ENCODE peak calls at places on chromosomes 7 and 10, in seven cellular contexts. N is IMR-90, Y is neuronal stem cell, K is mesendoderm, Z is H9, E is H1, F is mesenchymal stem cell. T is an unnamed sample.

GRCh38 chr7:41035788-41036187 is 667.1 kb downstream of the INHBA start:
- DNase-seq in N (no peak), Y (no peak), K (peak; percentile 83), Z (no peak), E (no peak), F (no peak), T (no peak)

GRCh38 chr7:148963583-148964509 is 64.5 kb downstream of the PDIA4 start:
- DNase-seq in N (no peak), Y (no peak), K (no peak), Z (no peak), E (no peak), F (no peak), T (peak; percentile 22)

GRCh38 chr7:51015581-51015980 is 232.9 kb upstream of the GRB10 start:
- DNase-seq in N (no peak), Y (no peak), K (no peak), Z (no peak), E (peak; percentile 42), F (no peak), T (no peak)

GRCh38 chr10:49568235-49568634 is 29.3 kb upstream of the ERCC6 start:
- DNase-seq in N (peak; percentile 11), Y (no peak), K (no peak), Z (no peak), E (no peak), F (no peak), T (no peak)

GRCh38 chr10:84944187-84944586 is 615.8 kb downstream of the CCSER2 start:
- DNase-seq in N (no peak), Y (no peak), K (peak; percentile 66), Z (no peak), E (no peak), F (no peak), T (no peak)

GRCh38 chr10:119687192-119688032 is 36.2 kb downstream of the BAG3 start:
- DNase-seq in N (no peak), Y (peak; percentile 61), K (peak; percentile 99), Z (peak; percentile 97), E (peak; percentile 85), F (peak; percentile 58), T (no peak)

GRCh38 chr10:43707755-43708154 is 59.1 kb upstream of the ZNF32 start:
- DNase-seq in N (no peak), Y (no peak), K (no peak), Z (no peak), E (no peak), F (no peak), T (no peak)

GRCh38 chr7:42445691-42446090 is 208.7 kb upstream of the GLI3 start:
- DNase-seq in N (no peak), Y (no peak), K (no peak), Z (no peak), E (no peak), F (peak; percentile 12), T (no peak)

GRCh38 chr7:122844191-122844988 is 41.9 kb downstream of the CADPS2 start:
- DNase-seq in N (no peak), Y (no peak), K (no peak), Z (no peak), E (no peak), F (no peak), T (no peak)

GRCh38 chr10:90983940-90984549 is 63.2 kb upstream of the ANKRD1 start:
- DNase-seq in N (no peak), Y (no peak), K (no peak), Z (no peak), E (no peak), F (no peak), T (no peak)

GRCh38 chr7:45708046-45708950 is 134.1 kb downstream of the ADCY1 start:
- DNase-seq in N (no peak), Y (no peak), K (no peak), Z (no peak), E (no peak), F (no peak), T (no peak)
- H2AK5ac ChIP-seq in N (no peak overlapping the region), Y (no peak overlapping the region), K (no peak overlapping the region), Z (no peak overlapping the region), E (no peak overlapping the region), F (no peak overlapping the region), T (no peak overlapping the region)

GRCh38 chr7:39621784-39622411 is 1.5 kb upstream of the RALA start:
- DNase-seq in N (peak; percentile 35), Y (no peak), K (peak; percentile 42), Z (no peak), E (no peak), F (peak; percentile 37), T (peak; percentile 33)

GRCh38 chr7:39618868-39619267 is 4.5 kb upstream of the RALA start:
- DNase-seq in N (no peak), Y (no peak), K (no peak), Z (no peak), E (no peak), F (no peak), T (no peak)

GRCh38 chr7:39622609-39623311 is 612 bp upstream of the RALA start:
- DNase-seq in N (no peak), Y (no peak), K (no peak), Z (no peak), E (no peak), F (no peak), T (peak; percentile 17)

GRCh38 chr7:39623312-39624201 is at the start of gene RALA:
- DNase-seq in N (peak; percentile 92), Y (peak; percentile 87), K (peak; percentile 97), Z (peak; percentile 95), E (peak; percentile 92), F (peak; percentile 95), T (peak; percentile 92)

GRCh38 chr7:39621261-39621660 is 2.1 kb upstream of the RALA start:
- DNase-seq in N (peak; percentile 97), Y (no peak), K (no peak), Z (no peak), E (no peak), F (peak; percentile 74), T (no peak)
- H2AK5ac ChIP-seq in N (no peak overlapping the region), Y (no peak overlapping the region), K (no peak overlapping the region), Z (no peak overlapping the region), E (no peak overlapping the region), F (no peak overlapping the region), T (no peak overlapping the region)

GRCh38 chr10:77333610-77334340 is 303.8 kb downstream of the KCNMA1 start:
- DNase-seq in N (peak; percentile 73), Y (no peak), K (no peak), Z (no peak), E (no peak), F (no peak), T (no peak)
- H2AK5ac ChIP-seq in N (peak overlapping the region; percentile 54), Y (no peak overlapping the region), K (no peak overlapping the region), Z (no peak overlapping the region), E (no peak overlapping the region), F (no peak overlapping the region), T (no peak overlapping the region)

GRCh38 chr7:118473271-118473670 is 248.8 kb downstream of the ANKRD7 start:
- DNase-seq in N (no peak), Y (no peak), K (no peak), Z (no peak), E (no peak), F (no peak), T (no peak)
- H2AK5ac ChIP-seq in N (no peak overlapping the region), Y (no peak overlapping the region), K (no peak overlapping the region), Z (no peak overlapping the region), E (no peak overlapping the region), F (no peak overlapping the region), T (no peak overlapping the region)

GRCh38 chr7:87345962-87346371 is 503 bp downstream of the CROT start:
- DNase-seq in N (no peak), Y (no peak), K (no peak), Z (no peak), E (no peak), F (no peak), T (peak; percentile 28)

GRCh38 chr7:87342231-87342630 is 3.2 kb upstream of the CROT start:
- DNase-seq in N (no peak), Y (no peak), K (no peak), Z (no peak), E (no peak), F (no peak), T (no peak)

GRCh38 chr7:87345166-87345927 is at the start of gene CROT:
- DNase-seq in N (peak; percentile 91), Y (peak; percentile 94), K (peak; percentile 95), Z (peak; percentile 97), E (peak; percentile 96), F (peak; percentile 95), T (peak; percentile 93)

GRCh38 chr7:87347207-87347606 is 1.7 kb downstream of the CROT start:
- DNase-seq in N (no peak), Y (no peak), K (no peak), Z (no peak), E (no peak), F (no peak), T (no peak)

GRCh38 chr7:87344446-87344845 is 1.0 kb upstream of the CROT start:
- DNase-seq in N (no peak), Y (no peak), K (no peak), Z (no peak), E (no peak), F (no peak), T (no peak)
- H2AK5ac ChIP-seq in N (peak overlapping the region; percentile 59), Y (no peak overlapping the region), K (no peak overlapping the region), Z (no peak overlapping the region), E (no peak overlapping the region), F (no peak overlapping the region), T (no peak overlapping the region)

DNA sequence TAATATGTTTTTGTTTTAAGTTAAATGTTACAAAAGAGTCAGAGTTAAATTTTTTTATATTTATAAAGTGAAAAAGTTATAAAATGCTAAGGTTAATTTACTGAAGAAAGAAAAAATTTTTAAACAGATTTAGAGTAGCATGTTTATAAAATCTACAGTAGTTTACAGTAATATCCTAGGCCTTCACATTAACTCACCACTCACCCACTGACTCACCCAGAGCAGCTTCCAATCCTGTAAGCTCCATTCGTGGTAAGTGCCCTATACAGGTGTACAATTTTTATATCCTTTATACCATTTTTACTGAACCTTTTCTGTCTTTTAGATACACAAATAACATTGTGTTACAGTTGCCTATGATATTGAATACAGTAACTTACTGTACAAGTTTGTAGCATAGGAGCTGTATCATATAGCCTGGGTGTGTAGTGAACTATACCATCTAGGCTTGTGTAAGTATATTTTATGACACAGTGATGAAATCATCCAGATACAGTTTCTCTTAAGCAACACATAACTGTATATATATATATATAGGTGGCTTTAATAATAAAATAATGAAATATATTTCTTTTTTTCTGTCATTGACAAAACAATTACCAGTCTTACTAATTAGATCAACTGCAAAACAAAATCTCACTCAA is 79.6 kb downstream of the PTEN start:
- DNase-seq in N (peak; percentile 82), Y (no peak), K (no peak), Z (no peak), E (no peak), F (no peak), T (no peak)
- H2AK5ac ChIP-seq in N (no peak overlapping the region), Y (no peak overlapping the region), K (no peak overlapping the region), Z (no peak overlapping the region), E (no peak overlapping the region), F (no peak overlapping the region), T (no peak overlapping the region)

GRCh38 chr10:35274511-35275060 is 61.7 kb upstream of the CCNY start:
- DNase-seq in N (no peak), Y (no peak), K (no peak), Z (no peak), E (no peak), F (no peak), T (no peak)
- H2AK5ac ChIP-seq in N (no peak overlapping the region), Y (no peak overlapping the region), K (no peak overlapping the region), Z (no peak overlapping the region), E (no peak overlapping the region), F (no peak overlapping the region), T (no peak overlapping the region)